ENCODE peak calls at places on chromosome X, in six cellular contexts. M, U, Q, Z, G and V are unnamed samples.

GRCh38 chrX:119885554-119886428 is 9.9 kb upstream of the AKAP14 start:
- DNase-seq in M (no peak), U (no peak), Q (no peak), Z (peak; percentile 18), G (no peak), V (no peak)

GRCh38 chrX:153921070-153921469 is 5.0 kb downstream of the ARHGAP4 start:
- DNase-seq in M (no peak), U (no peak), Q (no peak), Z (no peak), G (no peak), V (no peak)

GRCh38 chrX:12711435-12712040 is 79.7 kb upstream of the PRPS2 start:
- DNase-seq in M (no peak), U (no peak), Q (no peak), Z (no peak), G (no peak), V (no peak)

GRCh38 chrX:152635941-152636340 is 1.8 kb upstream of the GABRQ start:
- DNase-seq in M (no peak), U (no peak), Q (peak; percentile 49), Z (peak; percentile 9), G (no peak), V (no peak)

GRCh38 chrX:43860646-43861370 is 21.4 kb downstream of the MAOB start:
- DNase-seq in M (no peak), U (no peak), Q (peak; percentile 70), Z (no peak), G (no peak), V (no peak)

GRCh38 chrX:22577181-22577580 is 304.5 kb downstream of the CBLL2 start:
- DNase-seq in M (no peak), U (no peak), Q (peak; percentile 54), Z (no peak), G (no peak), V (no peak)

GRCh38 chrX:40300286-40300890 is 202.6 kb upstream of the BCOR start:
- DNase-seq in M (no peak), U (no peak), Q (no peak), Z (peak; percentile 30), G (peak; percentile 50), V (no peak)

GRCh38 chrX:29890646-29891200 is 324.6 kb upstream of the MAGEB2 start:
- DNase-seq in M (no peak), U (no peak), Q (no peak), Z (no peak), G (no peak), V (no peak)

GRCh38 chrX:119040432-119040831 is 32.4 kb upstream of the CT47C1 start:
- DNase-seq in M (no peak), U (no peak), Q (no peak), Z (no peak), G (no peak), V (no peak)

GRCh38 chrX:50691820-50692219 is 122.2 kb downstream of the SHROOM4 start:
- DNase-seq in M (peak; percentile 5), U (no peak), Q (peak; percentile 36), Z (peak; percentile 4), G (peak; percentile 39), V (no peak)

GRCh38 chrX:16882702-16883486 is 12.7 kb upstream of the RBBP7 start:
- DNase-seq in M (peak; percentile 33), U (no peak), Q (peak; percentile 78), Z (peak; percentile 86), G (peak; percentile 59), V (peak; percentile 44)

GRCh38 chrX:108396188-108396885 is 41.9 kb downstream of the COL4A6 start:
- DNase-seq in M (no peak), U (no peak), Q (no peak), Z (no peak), G (no peak), V (no peak)

GRCh38 chrX:78092296-78092695 is 11.8 kb upstream of the PGK1 start:
- DNase-seq in M (peak; percentile 40), U (no peak), Q (peak; percentile 29), Z (peak; percentile 34), G (no peak), V (no peak)

GRCh38 chrX:43573441-43574015 is 82.6 kb upstream of the MAOA start:
- DNase-seq in M (no peak), U (no peak), Q (no peak), Z (no peak), G (no peak), V (no peak)

GRCh38 chrX:150968862-150969720 is 14.0 kb upstream of the HMGB3 start:
- DNase-seq in M (no peak), U (no peak), Q (no peak), Z (no peak), G (no peak), V (no peak)

GRCh38 chrX:138759217-138759943 is 47.9 kb upstream of the FGF13 start:
- DNase-seq in M (no peak), U (no peak), Q (no peak), Z (no peak), G (no peak), V (no peak)

GRCh38 chrX:101931104-101931493 is 728 bp downstream of the ZMAT1 start:
- DNase-seq in M (no peak), U (no peak), Q (no peak), Z (no peak), G (no peak), V (no peak)

GRCh38 chrX:135893294-135893817 is at the start of the genes CT45A10 and SAGE1:
- DNase-seq in M (no peak), U (no peak), Q (no peak), Z (no peak), G (no peak), V (no peak)

GRCh38 chrX:129957241-129958099 is 25.0 kb upstream of the BCORL1 start:
- DNase-seq in M (no peak), U (no peak), Q (no peak), Z (peak; percentile 65), G (peak; percentile 84), V (no peak)

GRCh38 chrX:129641941-129642340 is 12.8 kb downstream of the APLN start:
- DNase-seq in M (no peak), U (no peak), Q (peak; percentile 35), Z (no peak), G (no peak), V (no peak)

GRCh38 chrX:111483876-111484275 is 27.6 kb upstream of the SERTM2 start:
- DNase-seq in M (no peak), U (no peak), Q (no peak), Z (no peak), G (no peak), V (no peak)

GRCh38 chrX:34401411-34401810 is 255.7 kb downstream of the TMEM47 start:
- DNase-seq in M (no peak), U (no peak), Q (peak; percentile 20), Z (no peak), G (no peak), V (no peak)

GRCh38 chrX:21606037-21606436 is 52.1 kb downstream of the KLHL34 start:
- DNase-seq in M (peak; percentile 2), U (no peak), Q (no peak), Z (no peak), G (no peak), V (no peak)

GRCh38 chrX:104459796-104460195 is 106.2 kb upstream of the IL1RAPL2 start:
- DNase-seq in M (no peak), U (no peak), Q (no peak), Z (no peak), G (no peak), V (no peak)

GRCh38 chrX:136608295-136608933 is 39.5 kb upstream of the CD40LG start:
- DNase-seq in M (no peak), U (no peak), Q (no peak), Z (peak; percentile 66), G (no peak), V (no peak)

GRCh38 chrX:13742397-13743176 is 8.0 kb downstream of the OFD1 start:
- DNase-seq in M (no peak), U (no peak), Q (no peak), Z (peak; percentile 67), G (peak; percentile 61), V (no peak)

GRCh38 chrX:3549442-3549875 is 164.0 kb downstream of the PRKX start:
- DNase-seq in M (no peak), U (no peak), Q (peak; percentile 24), Z (no peak), G (no peak), V (no peak)

GRCh38 chrX:25600776-25601175 is 537.4 kb upstream of the MAGEB18 start:
- DNase-seq in M (no peak), U (no peak), Q (peak; percentile 43), Z (no peak), G (no peak), V (no peak)

GRCh38 chrX:112424166-112424565 is 255.6 kb downstream of the LHFPL1 start:
- DNase-seq in M (no peak), U (no peak), Q (no peak), Z (no peak), G (no peak), V (no peak)

GRCh38 chrX:71579136-71579989 is 1.1 kb downstream of the GCNA start:
- DNase-seq in M (no peak), U (no peak), Q (no peak), Z (peak; percentile 12), G (peak; percentile 24), V (no peak)

GRCh38 chrX:17413228-17413627 is 38.2 kb downstream of the NHS start:
- DNase-seq in M (no peak), U (no peak), Q (no peak), Z (no peak), G (no peak), V (no peak)

GRCh38 chrX:132750312-132751042 is 208.0 kb downstream of the HS6ST2 start:
- DNase-seq in M (no peak), U (no peak), Q (no peak), Z (no peak), G (no peak), V (no peak)

GRCh38 chrX:57817302-57817701 is 93.0 kb downstream of the ZXDA start:
- DNase-seq in M (no peak), U (no peak), Q (no peak), Z (no peak), G (peak; percentile 4), V (no peak)
- TF ChIP-seq CTCF in M (no peak), U (no peak), Q (no peak), Z (peak; percentile 33), G (no peak), V (no peak)

GRCh38 chrX:38305971-38306370 is 21.3 kb downstream of the RPGR start:
- DNase-seq in M (no peak), U (no peak), Q (no peak), Z (no peak), G (no peak), V (no peak)

DNA sequence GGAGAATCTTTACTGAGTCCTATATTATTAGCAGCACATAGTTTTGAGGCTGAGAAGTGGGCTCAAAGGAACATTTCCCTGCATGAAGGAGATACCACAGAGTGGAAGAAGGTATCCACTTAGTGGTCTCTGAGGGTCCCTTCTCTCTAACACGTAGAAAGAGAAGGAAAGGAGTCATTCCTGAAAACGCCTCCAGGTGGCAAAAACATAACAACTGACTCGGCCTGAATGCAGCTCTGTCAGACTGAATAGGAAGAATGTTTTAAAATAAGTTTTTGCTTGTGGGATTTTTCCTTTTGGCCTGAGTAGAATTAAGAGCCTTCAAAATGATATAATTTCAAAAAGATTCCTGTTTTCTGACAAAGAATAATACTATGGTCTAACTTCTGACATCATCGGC is 23.3 kb downstream of the RPGR start:
- DNase-seq in M (no peak), U (no peak), Q (no peak), Z (no peak), G (no peak), V (no peak)
- TF ChIP-seq CTCF in M (peak; percentile 15), U (no peak), Q (peak; percentile 58), Z (no peak), G (no peak), V (no peak)

GRCh38 chrX:31279359-31279758 is 207.5 kb upstream of the FTHL17 start:
- DNase-seq in M (peak; percentile 6), U (no peak), Q (peak; percentile 12), Z (no peak), G (no peak), V (no peak)
- TF ChIP-seq CTCF in M (peak; percentile 44), U (no peak), Q (peak; percentile 59), Z (no peak), G (no peak), V (no peak)

GRCh38 chrX:20270557-20270880 is 3.8 kb upstream of the RPS6KA3 start:
- DNase-seq in M (no peak), U (no peak), Q (no peak), Z (no peak), G (no peak), V (no peak)
- TF ChIP-seq CTCF in M (no peak), U (no peak), Q (no peak), Z (no peak), G (no peak), V (no peak)